ENCODE peak calls at places on chromosomes 13 and 19, in seven cellular contexts. N is mammary epithelial cell; H is NCI-H2171; I is activated T-helper 9 cell treated with anti-CD3 and anti-CD28 coated beads, Interleukin-2, amount 50 U/mL, for 16 hours; Y is MCF 10A; S is CD8-positive, alpha-beta memory T cell; D is HepG2. C is an unnamed sample.

GRCh38 chr13:49218493-49219051 is 1.6 kb upstream of the MLNR start:
- DNase-seq in D (no peak), I (no peak), H (no peak), S (no peak), N (no peak), Y (no peak), C (no peak)

GRCh38 chr19:9309974-9310446 is 372 bp upstream of the ZNF699 start:
- DNase-seq in D (no peak), N (no peak), H (peak), S (no peak), Y (peak), I (peak), C (no peak)

GRCh38 chr19:34184880-34185491 is 12.7 kb downstream of the LSM14A start:
- DNase-seq in D (no peak), N (no peak), Y (no peak), H (no peak), S (no peak), I (no peak), C (peak)

GRCh38 chr19:16035601-16036297 is 40.5 kb upstream of the TPM4 start:
- DNase-seq in D (no peak), H (no peak), I (no peak), Y (no peak), S (no peak), N (no peak), C (no peak)

GRCh38 chr19:54001496-54001895 is 10.1 kb downstream of the CACNG6 start:
- DNase-seq in I (no peak), D (no peak), N (no peak), S (no peak), H (no peak), Y (no peak), C (no peak)

GRCh38 chr19:1168877-1169791 is 4.9 kb downstream of the SBNO2 start:
- DNase-seq in H (no peak), S (no peak), N (peak), Y (peak), D (peak), I (no peak), C (no peak)

GRCh38 chr13:113857531-113858195 is 6.2 kb downstream of the GAS6 start:
- DNase-seq in S (no peak), Y (no peak), H (no peak), N (no peak), I (no peak), D (no peak), C (no peak)

GRCh38 chr13:105445793-105446192 is 1089.7 kb downstream of the EFNB2 start:
- DNase-seq in S (no peak), D (no peak), Y (no peak), N (no peak), I (no peak), H (no peak), C (no peak)

GRCh38 chr19:10503002-10503789 is at the start of gene KEAP1:
- DNase-seq in H (peak), S (no peak), D (peak), Y (peak), N (no peak), I (peak), C (no peak)

GRCh38 chr13:79782541-79783216 is 301.7 kb downstream of the NDFIP2 start:
- DNase-seq in I (no peak), D (peak), H (no peak), Y (no peak), S (no peak), N (peak), C (no peak)

C was measured in CD8-positive, alpha-beta T cell.